ENCODE peak calls at places on chromosomes 11 and 22, in ten cellular contexts. D is PC-3, G is BJ, I is cardiac fibroblast, N is dermis blood vessel endothelial cell, W is NCI-H1048, R is NCI-H510A, P is GM04504, F is NCI-H2081 treated with DMSO at 0.1 percent for 48 hours, S is LoVo. E is an unnamed sample.
A peak's percentile ranks its signal among the peaks of the same experiment; 100 is the strongest.

GRCh38 chr11:61133956-61134662 is 27.1 kb downstream of the VPS37C start:
- DNase-seq in P (no peak), F (no peak), D (no peak), W (no peak), R (no peak), G (no peak), I (no peak), S (no peak), N (no peak), E (no peak)

GRCh38 chr22:37630839-37631435 is 8.5 kb upstream of the SH3BP1 start:
- DNase-seq in I (peak; percentile 49), G (no peak), P (no peak), S (no peak), W (no peak), D (no peak), R (no peak), N (no peak), F (no peak), E (no peak)

GRCh38 chr11:13355191-13355590 is 77.6 kb downstream of the BMAL1 start:
- DNase-seq in I (no peak), P (no peak), F (no peak), N (no peak), W (no peak), R (no peak), G (no peak), D (no peak), S (no peak), E (no peak)

GRCh38 chr11:65611758-65612603 is 2.0 kb downstream of the MAP3K11 start:
- DNase-seq in W (no peak), P (no peak), D (no peak), I (peak; percentile 55), G (no peak), N (peak; percentile 85), S (no peak), R (no peak), F (no peak), E (no peak)

GRCh38 chr11:112497826-112498225 is 237.2 kb upstream of the PLET1 start:
- DNase-seq in R (no peak), W (no peak), G (no peak), S (no peak), N (no peak), P (no peak), I (no peak), D (no peak), F (no peak), E (no peak)

GRCh38 chr11:90542092-90542491 is 319.2 kb upstream of the CHORDC1 start:
- DNase-seq in F (no peak), I (no peak), R (no peak), N (no peak), P (no peak), W (no peak), G (no peak), D (peak; percentile 12), S (no peak), E (no peak)

GRCh38 chr22:31867386-31868153 is 76.8 kb upstream of the YWHAH start:
- DNase-seq in I (no peak), W (no peak), R (no peak), P (no peak), N (no peak), S (no peak), F (no peak), G (no peak), D (peak; percentile 46), E (no peak)

GRCh38 chr22:27129266-27129665 is 471.9 kb downstream of the MIAT start:
- DNase-seq in N (no peak), S (no peak), P (no peak), I (peak; percentile 78), W (no peak), R (no peak), G (no peak), D (peak; percentile 53), F (no peak), E (no peak)

GRCh38 chr22:45608763-45609180 is 62.9 kb upstream of the ATXN10 start:
- DNase-seq in P (no peak), F (no peak), S (peak; percentile 30), R (no peak), W (no peak), N (no peak), D (peak; percentile 87), G (no peak), I (no peak), E (no peak)

GRCh38 chr22:32355760-32356159 is 1.9 kb upstream of the RFPL3 start:
- DNase-seq in D (peak; percentile 37), N (peak; percentile 33), I (no peak), R (no peak), G (no peak), W (no peak), F (no peak), S (peak; percentile 5), P (no peak), E (no peak)